ENCODE peak calls at places on chromosomes 6 and 20, in five cellular contexts. B, G, N, C and A are unnamed samples.

GRCh38 chr6:7636151-7636550 is 46.2 kb downstream of the SNRNP48 start:
- DNase-seq in B (no peak), G (peak), N (no peak), C (peak), A (no peak)

GRCh38 chr20:17771206-17772004 is 71.6 kb downstream of the BANF2 start:
- DNase-seq in B (no peak), G (no peak), N (no peak), C (no peak), A (no peak)

GRCh38 chr20:54061106-54061881 is 9.1 kb downstream of the BCAS1 start:
- DNase-seq in B (no peak), G (no peak), N (no peak), C (peak), A (peak)

GRCh38 chr6:150932976-150933375 is 67.5 kb downstream of the MTHFD1L start:
- DNase-seq in B (no peak), G (no peak), N (no peak), C (no peak), A (peak)

GRCh38 chr6:93105017-93105416 is 314.3 kb downstream of the EPHA7 start:
- DNase-seq in B (no peak), G (no peak), N (no peak), C (peak), A (peak)

GRCh38 chr6:35624341-35625070 is 64.2 kb downstream of the FKBP5 start:
- DNase-seq in B (no peak), G (no peak), N (peak), C (no peak), A (peak)

GRCh38 chr20:57391439-57392129 is 388 bp downstream of the RBM38 start:
- DNase-seq in B (no peak), G (no peak), N (no peak), C (no peak), A (no peak)

GRCh38 chr6:14924126-14925024 is 321.5 kb upstream of the JARID2 start:
- DNase-seq in B (no peak), G (no peak), N (no peak), C (no peak), A (no peak)

GRCh38 chr20:64048402-64049044 is 916 bp downstream of the SOX18 start:
- DNase-seq in B (no peak), G (no peak), N (no peak), C (no peak), A (no peak)

GRCh38 chr20:62772994-62773858 is 23.0 kb upstream of the MRGBP start:
- DNase-seq in B (no peak), G (no peak), N (no peak), C (no peak), A (no peak)

GRCh38 chr20:8633366-8633765 is 435.5 kb upstream of the PLCB4 start:
- DNase-seq in B (no peak), G (no peak), N (no peak), C (peak), A (no peak)

GRCh38 chr6:68279793-68280557 is 355.1 kb upstream of the ADGRB3 start:
- DNase-seq in B (no peak), G (no peak), N (no peak), C (peak), A (no peak)

GRCh38 chr6:11386323-11386722 is 151.2 kb upstream of the TMEM170B start:
- DNase-seq in B (no peak), G (no peak), N (no peak), C (no peak), A (no peak)